ENCODE peak calls at places on chromosomes 13 and 19, in four cellular contexts. One of them, this sample, is unnamed. For H3K27me3, the result is how much of the 10 kb centered on the place peaks cover.

GRCh38 chr19:2613507-2614295 is 88.8 kb downstream of the GNG7 start:
- DNase-seq in K562: peak
- DNase-seq in GM12878: no peak
- DNase-seq in HepG2: no peak
- DNase-seq in this sample: peak

GRCh38 chr19:18282788-18283141 is 1.3 kb upstream of the JUND start:
- DNase-seq in HepG2: peak
- DNase-seq in GM12878: no peak
- DNase-seq in K562: peak
- DNase-seq in this sample: no peak

GRCh38 chr13:69737129-69737935 is 370.3 kb upstream of the ATXN8OS start:
- DNase-seq in HepG2: no peak
- DNase-seq in GM12878: no peak
- DNase-seq in K562: no peak
- DNase-seq in this sample: no peak

GRCh38 chr13:38042771-38043170 is 173.2 kb upstream of the TRPC4 start:
- DNase-seq in GM12878: no peak
- DNase-seq in K562: no peak
- DNase-seq in HepG2: no peak
- DNase-seq in this sample: no peak

GRCh38 chr19:6753178-6754031 is 13.8 kb downstream of the SH2D3A start:
- DNase-seq in HepG2: peak
- DNase-seq in GM12878: peak
- DNase-seq in K562: peak
- DNase-seq in this sample: peak

GRCh38 chr13:40589285-40590109 is 76.9 kb downstream of the FOXO1 start:
- DNase-seq in K562: no peak
- DNase-seq in GM12878: peak
- DNase-seq in HepG2: peak
- DNase-seq in this sample: no peak

GRCh38 chr19:18414504-18415176 is 4.6 kb upstream of the SSBP4 start:
- DNase-seq in GM12878: no peak
- DNase-seq in HepG2: no peak
- DNase-seq in K562: peak
- DNase-seq in this sample: no peak

GRCh38 chr19:46009530-46010510 is 13.0 kb downstream of the PGLYRP1 start:
- DNase-seq in K562: peak
- DNase-seq in HepG2: peak
- DNase-seq in GM12878: no peak
- DNase-seq in this sample: no peak

GRCh38 chr19:29326351-29326750 is 113.4 kb upstream of the UQCRFS1 start:
- DNase-seq in GM12878: no peak
- DNase-seq in HepG2: no peak
- DNase-seq in K562: peak
- DNase-seq in this sample: no peak

GRCh38 chr19:35565016-35565856 is 1.8 kb upstream of the ATP4A start:
- DNase-seq in HepG2: no peak
- DNase-seq in GM12878: no peak
- DNase-seq in K562: no peak
- DNase-seq in this sample: no peak

GRCh38 chr19:38722947-38723605 is 21.2 kb downstream of the CAPN12 start:
- DNase-seq in GM12878: no peak
- DNase-seq in HepG2: no peak
- DNase-seq in K562: no peak
- DNase-seq in this sample: no peak

GRCh38 chr13:48976677-48977625 is 1.2 kb downstream of the FNDC3A start:
- DNase-seq in K562: no peak
- DNase-seq in GM12878: no peak
- DNase-seq in HepG2: peak
- DNase-seq in this sample: no peak

GRCh38 chr13:92849381-92849780 is 377.2 kb upstream of the GPC6 start:
- DNase-seq in GM12878: no peak
- DNase-seq in K562: no peak
- DNase-seq in HepG2: no peak
- DNase-seq in this sample: no peak

GRCh38 chr13:26599885-26600284 is 42.4 kb downstream of the WASF3 start:
- DNase-seq in K562: no peak
- DNase-seq in GM12878: no peak
- DNase-seq in HepG2: no peak
- DNase-seq in this sample: no peak

GRCh38 chr19:3294080-3294850 is 69.8 kb downstream of the CELF5 start:
- DNase-seq in K562: no peak
- DNase-seq in GM12878: no peak
- DNase-seq in HepG2: no peak
- DNase-seq in this sample: no peak

GRCh38 chr13:73782781-73783180 is 351.4 kb downstream of the KLF12 start:
- DNase-seq in HepG2: peak
- DNase-seq in GM12878: no peak
- DNase-seq in K562: no peak
- DNase-seq in this sample: no peak

GRCh38 chr19:56538761-56539263 is at the start of gene ZFP28:
- DNase-seq in GM12878: no peak
- DNase-seq in HepG2: no peak
- DNase-seq in K562: no peak
- DNase-seq in this sample: no peak

GRCh38 chr13:45299194-45299593 is 41.8 kb downstream of the TPT1 start:
- DNase-seq in GM12878: no peak
- DNase-seq in K562: peak
- DNase-seq in HepG2: no peak
- DNase-seq in this sample: no peak

GRCh38 chr13:49302817-49303216 is 55.1 kb downstream of the CDADC1 start:
- DNase-seq in GM12878: no peak
- DNase-seq in HepG2: no peak
- DNase-seq in K562: no peak
- DNase-seq in this sample: no peak

GRCh38 chr19:11373166-11373884 is 1.1 kb upstream of the SWSAP1 start:
- DNase-seq in K562: no peak
- DNase-seq in HepG2: no peak
- DNase-seq in GM12878: no peak
- DNase-seq in this sample: no peak

GRCh38 chr19:47210689-47211316 is 20.2 kb downstream of the BBC3 start:
- DNase-seq in GM12878: no peak
- DNase-seq in K562: peak
- DNase-seq in HepG2: peak
- DNase-seq in this sample: peak

GRCh38 chr13:33270906-33271538 is 14.5 kb downstream of the STARD13 start:
- DNase-seq in GM12878: no peak
- DNase-seq in HepG2: no peak
- DNase-seq in K562: no peak
- DNase-seq in this sample: no peak

GRCh38 chr13:30224732-30225131 is 82.6 kb downstream of the KATNAL1 start:
- DNase-seq in HepG2: no peak
- DNase-seq in GM12878: no peak
- DNase-seq in K562: no peak
- DNase-seq in this sample: no peak

GRCh38 chr19:16249826-16250434 is 52.2 kb downstream of the AP1M1 start:
- DNase-seq in HepG2: no peak
- DNase-seq in K562: no peak
- DNase-seq in GM12878: no peak
- DNase-seq in this sample: no peak

GRCh38 chr13:113981201-113981605 is 7.3 kb upstream of the C13orf46 start:
- DNase-seq in K562: no peak
- DNase-seq in HepG2: no peak
- DNase-seq in GM12878: no peak
- DNase-seq in this sample: no peak

GRCh38 chr13:102487330-102487729 is 85.5 kb upstream of the FGF14 start:
- DNase-seq in K562: no peak
- DNase-seq in GM12878: no peak
- DNase-seq in HepG2: no peak
- DNase-seq in this sample: no peak

GRCh38 chr13:52838433-52839107 is 9.9 kb downstream of the PCDH8 start:
- DNase-seq in HepG2: no peak
- DNase-seq in K562: peak
- DNase-seq in GM12878: no peak
- DNase-seq in this sample: no peak

GRCh38 chr13:110187501-110188161 is 119.3 kb downstream of the COL4A1 start:
- DNase-seq in K562: no peak
- DNase-seq in GM12878: no peak
- DNase-seq in HepG2: no peak
- DNase-seq in this sample: no peak

GRCh38 chr13:42009057-42009456 is 39.4 kb upstream of the DGKH start:
- DNase-seq in HepG2: no peak
- DNase-seq in K562: no peak
- DNase-seq in GM12878: no peak
- DNase-seq in this sample: no peak

GRCh38 chr13:75895168-75895567 is 259.0 kb downstream of the LMO7 start:
- DNase-seq in HepG2: no peak
- DNase-seq in GM12878: no peak
- DNase-seq in K562: no peak
- DNase-seq in this sample: no peak

GRCh38 chr13:41780736-41781708 is 179.9 kb downstream of the VWA8 start:
- DNase-seq in HepG2: no peak
- DNase-seq in GM12878: no peak
- DNase-seq in K562: no peak
- DNase-seq in this sample: no peak

GRCh38 chr19:27822336-27822735 is 1390.6 kb downstream of the UQCRFS1 start:
- DNase-seq in GM12878: no peak
- DNase-seq in HepG2: no peak
- DNase-seq in K562: no peak
- DNase-seq in this sample: no peak

GRCh38 chr13:20608438-20609020 is 41.6 kb downstream of the IFT88 start:
- DNase-seq in GM12878: no peak
- DNase-seq in HepG2: no peak
- DNase-seq in K562: no peak
- DNase-seq in this sample: no peak

DNA sequence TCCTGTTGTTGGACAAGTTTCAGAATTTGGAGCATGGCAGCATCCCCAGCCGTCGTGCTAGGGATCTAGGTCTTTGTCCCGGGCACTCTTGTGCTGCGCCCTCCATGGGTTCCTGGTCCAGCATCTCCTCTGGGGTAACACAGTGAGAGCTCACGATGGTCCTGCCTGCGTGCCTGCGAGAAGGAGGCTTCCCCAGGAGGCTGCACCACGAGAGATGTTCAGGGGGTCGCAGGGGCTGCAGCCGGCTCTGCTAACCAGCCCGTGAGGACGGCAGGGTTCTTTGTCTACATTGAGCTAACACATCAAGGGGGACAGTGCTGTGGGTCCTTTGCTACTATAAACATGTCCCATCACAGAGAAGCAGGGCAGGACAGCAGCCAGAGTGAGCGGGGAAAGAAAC is 103.9 kb upstream of the SOX1 start:
- DNase-seq in K562: no peak
- DNase-seq in GM12878: no peak
- DNase-seq in HepG2: no peak
- DNase-seq in this sample: no peak
- H3K27me3 ChIP-seq in K562: under half
- H3K27me3 ChIP-seq in GM12878: under half
- H3K27me3 ChIP-seq in HepG2: under half
- H3K27me3 ChIP-seq in this sample: under half

GRCh38 chr19:48413879-48414623 is 20.6 kb downstream of the GRIN2D start:
- DNase-seq in HepG2: no peak
- DNase-seq in K562: no peak
- DNase-seq in GM12878: no peak
- DNase-seq in this sample: peak
- TF ChIP-seq HDAC6 in HepG2: no peak
- TF ChIP-seq HDAC6 in K562: no peak
- TF ChIP-seq HDAC6 in GM12878: no peak
- TF ChIP-seq HDAC6 in this sample: no peak

GRCh38 chr13:99072941-99073340 is 95.1 kb upstream of the DOCK9 start:
- DNase-seq in K562: no peak
- DNase-seq in GM12878: no peak
- DNase-seq in HepG2: no peak
- DNase-seq in this sample: no peak
- H3K27me3 ChIP-seq in K562: under half
- H3K27me3 ChIP-seq in GM12878: under half
- H3K27me3 ChIP-seq in HepG2: under half
- H3K27me3 ChIP-seq in this sample: under half

GRCh38 chr13:43529796-43530195 is 257.0 kb downstream of the ENOX1 start:
- DNase-seq in HepG2: no peak
- DNase-seq in GM12878: no peak
- DNase-seq in K562: no peak
- DNase-seq in this sample: no peak
- TF ChIP-seq HDAC6 in HepG2: no peak
- TF ChIP-seq HDAC6 in GM12878: no peak
- TF ChIP-seq HDAC6 in K562: no peak
- TF ChIP-seq HDAC6 in this sample: no peak

GRCh38 chr19:51889934-51890333 is 2.2 kb upstream of the ZNF577 start:
- DNase-seq in K562: no peak
- DNase-seq in HepG2: no peak
- DNase-seq in GM12878: no peak
- DNase-seq in this sample: no peak
- H3K27me3 ChIP-seq in K562: under half
- H3K27me3 ChIP-seq in HepG2: under half
- H3K27me3 ChIP-seq in GM12878: under half
- H3K27me3 ChIP-seq in this sample: under half